ENCODE peak calls at places on chromosomes 3 and 15, in five cellular contexts. One of them, this sample, is unnamed.

GRCh38 chr3:189169728-189170127 is 2.0 kb upstream of the TPRG1 start:
- DNase-seq in ovary: no peak
- DNase-seq in fibroblast of lung: no peak
- DNase-seq in transverse colon: no peak
- DNase-seq in H9: peak; percentile 60
- DNase-seq in this sample: no peak

GRCh38 chr3:112976001-112976400 is 1.1 kb upstream of the CD200R1 start:
- DNase-seq in ovary: no peak
- DNase-seq in fibroblast of lung: no peak
- DNase-seq in transverse colon: no peak
- DNase-seq in H9: no peak
- DNase-seq in this sample: no peak

GRCh38 chr3:183782576-183782975 is 42.8 kb downstream of the MAP6D1 start:
- DNase-seq in ovary: no peak
- DNase-seq in fibroblast of lung: no peak
- DNase-seq in transverse colon: no peak
- DNase-seq in H9: no peak
- DNase-seq in this sample: no peak

GRCh38 chr3:193997228-193998192 is 138.4 kb upstream of the HES1 start:
- DNase-seq in ovary: no peak
- DNase-seq in fibroblast of lung: peak; percentile 36
- DNase-seq in transverse colon: no peak
- DNase-seq in H9: no peak
- DNase-seq in this sample: no peak

GRCh38 chr15:70559223-70559823 is 204.0 kb downstream of the UACA start:
- DNase-seq in ovary: no peak
- DNase-seq in fibroblast of lung: peak; percentile 35
- DNase-seq in transverse colon: peak; percentile 51
- DNase-seq in H9: peak; percentile 18
- DNase-seq in this sample: peak; percentile 38

GRCh38 chr3:127368186-127369032 is 80.6 kb upstream of the PRR20G start:
- DNase-seq in ovary: no peak
- DNase-seq in fibroblast of lung: no peak
- DNase-seq in transverse colon: no peak
- DNase-seq in H9: no peak
- DNase-seq in this sample: no peak

GRCh38 chr3:194575484-194576210 is 57.6 kb downstream of the TMEM44 start:
- DNase-seq in ovary: no peak
- DNase-seq in fibroblast of lung: peak; percentile 70
- DNase-seq in transverse colon: no peak
- DNase-seq in H9: peak; percentile 54
- DNase-seq in this sample: no peak

GRCh38 chr15:70857547-70858265 is 3.7 kb upstream of the LARP6 start:
- DNase-seq in ovary: no peak
- DNase-seq in fibroblast of lung: peak; percentile 53
- DNase-seq in transverse colon: no peak
- DNase-seq in H9: no peak
- DNase-seq in this sample: no peak

GRCh38 chr3:98596087-98596486 is 2.7 kb upstream of the CPOX start:
- DNase-seq in ovary: no peak
- DNase-seq in fibroblast of lung: no peak
- DNase-seq in transverse colon: no peak
- DNase-seq in H9: no peak
- DNase-seq in this sample: no peak

GRCh38 chr3:112319516-112320276 is 13.3 kb upstream of the CD200 start:
- DNase-seq in ovary: no peak
- DNase-seq in fibroblast of lung: peak; percentile 20
- DNase-seq in transverse colon: no peak
- DNase-seq in H9: no peak
- DNase-seq in this sample: no peak

GRCh38 chr3:151837057-151837456 is 23.1 kb downstream of the AADAC start:
- DNase-seq in ovary: no peak
- DNase-seq in fibroblast of lung: peak; percentile 85
- DNase-seq in transverse colon: no peak
- DNase-seq in H9: peak; percentile 40
- DNase-seq in this sample: no peak

GRCh38 chr15:38512901-38513300 is 51.7 kb downstream of the RASGRP1 start:
- DNase-seq in ovary: no peak
- DNase-seq in fibroblast of lung: no peak
- DNase-seq in transverse colon: no peak
- DNase-seq in H9: no peak
- DNase-seq in this sample: no peak

GRCh38 chr15:78914027-78914764 is 30.6 kb downstream of the CTSH start:
- DNase-seq in ovary: peak; percentile 72
- DNase-seq in fibroblast of lung: peak; percentile 23
- DNase-seq in transverse colon: no peak
- DNase-seq in H9: no peak
- DNase-seq in this sample: peak; percentile 44

GRCh38 chr3:46564190-46565112 is 1.7 kb downstream of the LRRC2 start:
- DNase-seq in ovary: no peak
- DNase-seq in fibroblast of lung: peak; percentile 45
- DNase-seq in transverse colon: no peak
- DNase-seq in H9: no peak
- DNase-seq in this sample: no peak

GRCh38 chr3:61889259-61889658 is 327.9 kb downstream of the PTPRG start:
- DNase-seq in ovary: no peak
- DNase-seq in fibroblast of lung: no peak
- DNase-seq in transverse colon: no peak
- DNase-seq in H9: no peak
- DNase-seq in this sample: no peak

GRCh38 chr3:10074666-10075065 is 33.4 kb downstream of the FANCD2OS start:
- DNase-seq in ovary: no peak
- DNase-seq in fibroblast of lung: peak; percentile 7
- DNase-seq in transverse colon: no peak
- DNase-seq in H9: no peak
- DNase-seq in this sample: no peak

GRCh38 chr3:49397470-49397869 is 14.3 kb downstream of the RHOA start:
- DNase-seq in ovary: no peak
- DNase-seq in fibroblast of lung: no peak
- DNase-seq in transverse colon: no peak
- DNase-seq in H9: no peak
- DNase-seq in this sample: peak; percentile 45

GRCh38 chr15:64019764-64020163 is 26.5 kb downstream of the DAPK2 start:
- DNase-seq in ovary: no peak
- DNase-seq in fibroblast of lung: peak; percentile 20
- DNase-seq in transverse colon: peak; percentile 68
- DNase-seq in H9: no peak
- DNase-seq in this sample: no peak

DNA sequence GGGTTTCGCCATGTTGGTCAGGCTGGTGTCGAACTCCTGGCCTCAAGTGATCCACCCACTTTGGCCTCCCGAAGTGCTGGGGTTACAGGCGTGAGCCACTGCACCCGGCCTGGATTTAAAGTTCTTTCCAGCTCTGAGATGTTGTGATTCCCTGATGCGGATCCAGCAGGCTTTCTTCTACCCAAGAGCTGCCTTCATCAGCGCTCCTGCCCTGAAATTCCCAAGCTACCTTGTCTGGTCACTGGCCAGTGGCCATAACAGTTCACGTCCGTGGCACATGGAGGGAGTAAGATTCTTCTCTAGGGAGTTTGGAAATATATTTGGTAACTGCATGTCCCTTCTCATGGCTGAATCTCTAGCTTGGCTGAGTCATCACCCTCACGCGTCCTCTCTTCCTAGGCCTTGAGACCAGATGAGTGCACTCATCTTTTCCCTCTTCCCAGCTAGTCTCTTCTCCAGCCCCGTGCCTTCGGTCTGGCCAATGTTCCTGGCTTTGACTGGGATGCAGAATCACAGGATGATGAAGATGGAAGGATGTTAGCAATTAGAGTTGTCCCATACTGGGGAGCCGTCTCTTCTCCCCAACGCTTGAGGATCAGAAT is 29.8 kb upstream of the APOD start:
- DNase-seq in ovary: no peak
- DNase-seq in fibroblast of lung: no peak
- DNase-seq in transverse colon: no peak
- DNase-seq in H9: no peak
- DNase-seq in this sample: peak; percentile 23
- H3K9me3 ChIP-seq in ovary: no peaks in the 10 kb centered on the region
- H3K9me3 ChIP-seq in fibroblast of lung: no peaks in the 10 kb centered on the region
- H3K9me3 ChIP-seq in transverse colon: no peaks in the 10 kb centered on the region
- H3K9me3 ChIP-seq in H9: peaks cover 13% of the 10 kb centered on the region
- H3K9me3 ChIP-seq in this sample: no peaks in the 10 kb centered on the region

DNA sequence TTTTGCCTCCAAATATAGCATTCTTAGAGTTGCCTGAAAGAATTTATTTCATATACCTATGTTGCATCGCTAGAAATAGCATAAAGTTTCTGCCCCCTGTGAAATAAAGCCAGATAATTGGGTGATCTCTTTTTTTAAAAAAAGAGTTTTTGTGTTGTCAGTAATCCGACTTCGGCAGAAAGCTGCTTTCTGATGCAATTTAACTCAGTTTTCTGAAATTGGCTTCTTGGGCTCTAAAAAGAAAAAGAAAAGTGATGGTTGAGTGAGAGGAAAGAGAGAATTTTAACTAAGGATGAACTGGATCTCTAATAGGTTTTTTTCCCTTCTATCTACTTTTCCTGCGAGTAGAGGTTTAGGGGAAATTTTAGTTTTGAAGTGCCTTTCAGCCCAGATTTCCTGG is 20.9 kb downstream of the RAP2B start:
- DNase-seq in ovary: no peak
- DNase-seq in fibroblast of lung: no peak
- DNase-seq in transverse colon: no peak
- DNase-seq in H9: no peak
- DNase-seq in this sample: no peak
- H3K27ac ChIP-seq in ovary: no peak overlapping the region
- H3K27ac ChIP-seq in fibroblast of lung: no peak overlapping the region
- H3K27ac ChIP-seq in transverse colon: no peak overlapping the region
- H3K27ac ChIP-seq in H9: no peak overlapping the region
- H3K27ac ChIP-seq in this sample: no peak overlapping the region

DNA sequence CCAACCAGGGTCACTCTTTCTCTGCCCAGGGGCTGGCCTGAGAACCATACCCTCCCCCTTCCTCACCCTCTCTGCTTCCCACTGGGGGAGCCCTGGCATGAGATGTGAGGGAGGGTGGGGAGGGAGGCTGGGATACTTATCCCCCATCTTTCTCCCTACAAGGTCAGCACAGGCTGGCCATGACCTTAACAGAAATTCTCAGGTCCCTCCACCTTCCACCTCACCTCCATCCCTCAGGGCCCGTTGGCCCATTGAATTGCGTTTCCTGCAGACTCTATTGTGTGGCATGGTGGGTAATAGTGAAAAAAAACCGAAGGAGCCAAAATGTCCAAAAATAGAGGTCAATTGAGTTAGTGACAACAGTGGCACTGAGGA is 159.5 kb downstream of the OR4M2 start:
- DNase-seq in ovary: no peak
- DNase-seq in fibroblast of lung: no peak
- DNase-seq in transverse colon: no peak
- DNase-seq in H9: no peak
- DNase-seq in this sample: no peak
- H3K9me3 ChIP-seq in ovary: no peaks in the 10 kb centered on the region
- H3K9me3 ChIP-seq in fibroblast of lung: peaks cover 3% of the 10 kb centered on the region
- H3K9me3 ChIP-seq in transverse colon: no peaks in the 10 kb centered on the region
- H3K9me3 ChIP-seq in H9: peaks cover 86% of the 10 kb centered on the region
- H3K9me3 ChIP-seq in this sample: no peaks in the 10 kb centered on the region

GRCh38 chr3:16060945-16061344 is 113.5 kb upstream of the GALNT15 start:
- DNase-seq in ovary: peak; percentile 74
- DNase-seq in fibroblast of lung: peak; percentile 95
- DNase-seq in transverse colon: no peak
- DNase-seq in H9: no peak
- DNase-seq in this sample: peak; percentile 64

GRCh38 chr3:16060358-16060852 is 114.1 kb upstream of the GALNT15 start:
- DNase-seq in ovary: peak; percentile 61
- DNase-seq in fibroblast of lung: peak; percentile 100
- DNase-seq in transverse colon: peak; percentile 30
- DNase-seq in H9: peak; percentile 42
- DNase-seq in this sample: peak; percentile 58

GRCh38 chr3:16063603-16064002 is 110.9 kb upstream of the GALNT15 start:
- DNase-seq in ovary: no peak
- DNase-seq in fibroblast of lung: no peak
- DNase-seq in transverse colon: no peak
- DNase-seq in H9: no peak
- DNase-seq in this sample: no peak

GRCh38 chr3:16059700-16060357 is 114.7 kb upstream of the GALNT15 start:
- DNase-seq in ovary: no peak
- DNase-seq in fibroblast of lung: no peak
- DNase-seq in transverse colon: no peak
- DNase-seq in H9: no peak
- DNase-seq in this sample: no peak

GRCh38 chr3:16061491-16061890 is 113.0 kb upstream of the GALNT15 start:
- DNase-seq in ovary: no peak
- DNase-seq in fibroblast of lung: no peak
- DNase-seq in transverse colon: no peak
- DNase-seq in H9: no peak
- DNase-seq in this sample: no peak
- H3K27ac ChIP-seq in ovary: peak overlapping the region; percentile 85
- H3K27ac ChIP-seq in fibroblast of lung: peak overlapping the region; percentile 97
- H3K27ac ChIP-seq in transverse colon: peak overlapping the region; percentile 76
- H3K27ac ChIP-seq in H9: no peak overlapping the region
- H3K27ac ChIP-seq in this sample: peak overlapping the region; percentile 91